ENCODE peak calls at places on chromosomes 12 and 14, in five cellular contexts. One of them, this sample, is unnamed.

GRCh38 chr14:95885866-95886265 is 9.2 kb downstream of the TUNAR start:
- DNase-seq in activated CD8-positive, alpha-beta T cell treated with anti-CD3 and anti-CD28 coated beads, Interleukin-2, amount 10 ng/mL, durations not matched to agents 7 days and 5 days: no peak
- DNase-seq in astrocyte of the hippocampus: peak; percentile 46
- DNase-seq in adipocyte: no peak
- DNase-seq in WTC11: no peak
- DNase-seq in this sample: no peak

GRCh38 chr12:24822121-24822899 is 126.6 kb downstream of the BCAT1 start:
- DNase-seq in adipocyte: peak; percentile 70
- DNase-seq in activated CD8-positive, alpha-beta T cell treated with anti-CD3 and anti-CD28 coated beads, Interleukin-2, amount 10 ng/mL, durations not matched to agents 7 days and 5 days: no peak
- DNase-seq in astrocyte of the hippocampus: peak; percentile 72
- DNase-seq in WTC11: no peak
- DNase-seq in this sample: no peak

GRCh38 chr14:52079239-52079956 is 10.5 kb upstream of the NID2 start:
- DNase-seq in WTC11: no peak
- DNase-seq in activated CD8-positive, alpha-beta T cell treated with anti-CD3 and anti-CD28 coated beads, Interleukin-2, amount 10 ng/mL, durations not matched to agents 7 days and 5 days: no peak
- DNase-seq in adipocyte: peak; percentile 49
- DNase-seq in astrocyte of the hippocampus: no peak
- DNase-seq in this sample: no peak

GRCh38 chr14:59534361-59534987 is 42.1 kb downstream of the CCDC175 start:
- DNase-seq in adipocyte: no peak
- DNase-seq in activated CD8-positive, alpha-beta T cell treated with anti-CD3 and anti-CD28 coated beads, Interleukin-2, amount 10 ng/mL, durations not matched to agents 7 days and 5 days: no peak
- DNase-seq in WTC11: no peak
- DNase-seq in astrocyte of the hippocampus: no peak
- DNase-seq in this sample: no peak

GRCh38 chr12:6946033-6946919 is 2.5 kb downstream of the C12orf57 start:
- DNase-seq in adipocyte: no peak
- DNase-seq in activated CD8-positive, alpha-beta T cell treated with anti-CD3 and anti-CD28 coated beads, Interleukin-2, amount 10 ng/mL, durations not matched to agents 7 days and 5 days: peak; percentile 73
- DNase-seq in WTC11: peak; percentile 95
- DNase-seq in astrocyte of the hippocampus: peak; percentile 44
- DNase-seq in this sample: peak; percentile 100

GRCh38 chr14:75361751-75362433 is 65.9 kb upstream of the JDP2 start:
- DNase-seq in activated CD8-positive, alpha-beta T cell treated with anti-CD3 and anti-CD28 coated beads, Interleukin-2, amount 10 ng/mL, durations not matched to agents 7 days and 5 days: no peak
- DNase-seq in adipocyte: peak; percentile 61
- DNase-seq in WTC11: no peak
- DNase-seq in astrocyte of the hippocampus: no peak
- DNase-seq in this sample: no peak

GRCh38 chr14:87869619-87870583 is 123.1 kb downstream of the GALC start:
- DNase-seq in astrocyte of the hippocampus: peak; percentile 40
- DNase-seq in activated CD8-positive, alpha-beta T cell treated with anti-CD3 and anti-CD28 coated beads, Interleukin-2, amount 10 ng/mL, durations not matched to agents 7 days and 5 days: no peak
- DNase-seq in WTC11: no peak
- DNase-seq in adipocyte: no peak
- DNase-seq in this sample: no peak

GRCh38 chr12:80701388-80701787 is 6.0 kb upstream of the MYF6 start:
- DNase-seq in astrocyte of the hippocampus: peak; percentile 25
- DNase-seq in activated CD8-positive, alpha-beta T cell treated with anti-CD3 and anti-CD28 coated beads, Interleukin-2, amount 10 ng/mL, durations not matched to agents 7 days and 5 days: no peak
- DNase-seq in adipocyte: peak; percentile 34
- DNase-seq in WTC11: no peak
- DNase-seq in this sample: no peak

GRCh38 chr14:51342226-51342625 is 102.2 kb downstream of the TMX1 start:
- DNase-seq in adipocyte: no peak
- DNase-seq in activated CD8-positive, alpha-beta T cell treated with anti-CD3 and anti-CD28 coated beads, Interleukin-2, amount 10 ng/mL, durations not matched to agents 7 days and 5 days: no peak
- DNase-seq in astrocyte of the hippocampus: no peak
- DNase-seq in WTC11: no peak
- DNase-seq in this sample: no peak

GRCh38 chr14:102538598-102539543 is 29.3 kb upstream of the ANKRD9 start:
- DNase-seq in astrocyte of the hippocampus: no peak
- DNase-seq in adipocyte: no peak
- DNase-seq in WTC11: no peak
- DNase-seq in activated CD8-positive, alpha-beta T cell treated with anti-CD3 and anti-CD28 coated beads, Interleukin-2, amount 10 ng/mL, durations not matched to agents 7 days and 5 days: no peak
- DNase-seq in this sample: no peak

GRCh38 chr14:103158688-103159087 is 35.4 kb downstream of the TNFAIP2 start:
- DNase-seq in astrocyte of the hippocampus: no peak
- DNase-seq in activated CD8-positive, alpha-beta T cell treated with anti-CD3 and anti-CD28 coated beads, Interleukin-2, amount 10 ng/mL, durations not matched to agents 7 days and 5 days: no peak
- DNase-seq in adipocyte: no peak
- DNase-seq in WTC11: no peak
- DNase-seq in this sample: no peak

GRCh38 chr14:95943699-95944098 is 67.1 kb downstream of the TUNAR start:
- DNase-seq in adipocyte: no peak
- DNase-seq in astrocyte of the hippocampus: peak; percentile 26
- DNase-seq in activated CD8-positive, alpha-beta T cell treated with anti-CD3 and anti-CD28 coated beads, Interleukin-2, amount 10 ng/mL, durations not matched to agents 7 days and 5 days: no peak
- DNase-seq in WTC11: no peak
- DNase-seq in this sample: no peak

GRCh38 chr12:27732281-27732680 is 21.6 kb downstream of the MRPS35 start:
- DNase-seq in astrocyte of the hippocampus: peak; percentile 9
- DNase-seq in WTC11: peak; percentile 34
- DNase-seq in activated CD8-positive, alpha-beta T cell treated with anti-CD3 and anti-CD28 coated beads, Interleukin-2, amount 10 ng/mL, durations not matched to agents 7 days and 5 days: peak; percentile 34
- DNase-seq in adipocyte: no peak
- DNase-seq in this sample: peak; percentile 57

GRCh38 chr12:53289891-53290290 is 5.5 kb upstream of the PFDN5 start:
- DNase-seq in WTC11: no peak
- DNase-seq in astrocyte of the hippocampus: no peak
- DNase-seq in adipocyte: no peak
- DNase-seq in activated CD8-positive, alpha-beta T cell treated with anti-CD3 and anti-CD28 coated beads, Interleukin-2, amount 10 ng/mL, durations not matched to agents 7 days and 5 days: no peak
- DNase-seq in this sample: no peak

This sample was measured in H9.